ENCODE peak calls at places on chromosomes 4 and X, in ten cellular contexts. D is cardiac fibroblast, Z is NB4, T is K562, L is suprapubic skin, C is uterus, M is A549, V is retinal pigment epithelial cell, F is ascending aorta, G is tibial artery. H is an unnamed sample.

GRCh38 chr4:42768125-42768748 is 111.3 kb upstream of the ATP8A1 start:
- DNase-seq in D (no peak), Z (no peak), T (no peak), L (no peak), C (no peak), M (no peak), V (no peak), F (no peak), G (no peak), H (no peak)

GRCh38 chrX:18758166-18758932 is 50.9 kb downstream of the PPEF1 start:
- DNase-seq in D (no peak), Z (no peak), T (no peak), L (no peak), C (no peak), M (no peak), V (no peak), F (no peak), G (no peak), H (no peak)

GRCh38 chrX:71533850-71534515 is 1.1 kb downstream of the OGT start:
- DNase-seq in D (peak; percentile 64), Z (peak; percentile 75), T (peak; percentile 25), L (peak; percentile 72), C (peak; percentile 37), M (peak; percentile 16), V (no peak), F (no peak), G (peak; percentile 68), H (peak; percentile 75)

GRCh38 chr4:86978709-86979108 is 43.9 kb downstream of the AFF1 start:
- DNase-seq in D (no peak), Z (no peak), T (no peak), L (no peak), C (no peak), M (no peak), V (no peak), F (no peak), G (no peak), H (no peak)

GRCh38 chr4:173076903-173077629 is 91.5 kb upstream of the GALNT7 start:
- DNase-seq in D (no peak), Z (no peak), T (no peak), L (no peak), C (no peak), M (no peak), V (peak; percentile 80), F (no peak), G (no peak), H (no peak)

GRCh38 chr4:27366424-27366823 is 505.8 kb downstream of the STIM2 start:
- DNase-seq in D (peak; percentile 3), Z (no peak), T (no peak), L (no peak), C (no peak), M (no peak), V (peak; percentile 33), F (no peak), G (no peak), H (no peak)

GRCh38 chr4:24470681-24471622 is 113.4 kb downstream of the DHX15 start:
- DNase-seq in D (peak; percentile 54), Z (peak; percentile 23), T (no peak), L (no peak), C (peak; percentile 32), M (no peak), V (no peak), F (no peak), G (peak; percentile 66), H (no peak)

GRCh38 chr4:150348079-150348478 is 233.9 kb upstream of the MAB21L2 start:
- DNase-seq in D (peak; percentile 57), Z (peak; percentile 69), T (no peak), L (no peak), C (no peak), M (no peak), V (no peak), F (no peak), G (no peak), H (no peak)

GRCh38 chr4:87918314-87919058 is 57.0 kb upstream of the SPP1 start:
- DNase-seq in D (no peak), Z (no peak), T (no peak), L (no peak), C (no peak), M (no peak), V (no peak), F (no peak), G (no peak), H (no peak)

GRCh38 chr4:150098214-150098613 is 20.0 kb downstream of the DCLK2 start:
- DNase-seq in D (peak; percentile 29), Z (no peak), T (no peak), L (no peak), C (no peak), M (no peak), V (no peak), F (no peak), G (no peak), H (no peak)

GRCh38 chrX:13372203-13372980 is 52.5 kb upstream of the ATXN3L start:
- DNase-seq in D (no peak), Z (no peak), T (no peak), L (no peak), C (no peak), M (no peak), V (no peak), F (no peak), G (no peak), H (no peak)

DNA sequence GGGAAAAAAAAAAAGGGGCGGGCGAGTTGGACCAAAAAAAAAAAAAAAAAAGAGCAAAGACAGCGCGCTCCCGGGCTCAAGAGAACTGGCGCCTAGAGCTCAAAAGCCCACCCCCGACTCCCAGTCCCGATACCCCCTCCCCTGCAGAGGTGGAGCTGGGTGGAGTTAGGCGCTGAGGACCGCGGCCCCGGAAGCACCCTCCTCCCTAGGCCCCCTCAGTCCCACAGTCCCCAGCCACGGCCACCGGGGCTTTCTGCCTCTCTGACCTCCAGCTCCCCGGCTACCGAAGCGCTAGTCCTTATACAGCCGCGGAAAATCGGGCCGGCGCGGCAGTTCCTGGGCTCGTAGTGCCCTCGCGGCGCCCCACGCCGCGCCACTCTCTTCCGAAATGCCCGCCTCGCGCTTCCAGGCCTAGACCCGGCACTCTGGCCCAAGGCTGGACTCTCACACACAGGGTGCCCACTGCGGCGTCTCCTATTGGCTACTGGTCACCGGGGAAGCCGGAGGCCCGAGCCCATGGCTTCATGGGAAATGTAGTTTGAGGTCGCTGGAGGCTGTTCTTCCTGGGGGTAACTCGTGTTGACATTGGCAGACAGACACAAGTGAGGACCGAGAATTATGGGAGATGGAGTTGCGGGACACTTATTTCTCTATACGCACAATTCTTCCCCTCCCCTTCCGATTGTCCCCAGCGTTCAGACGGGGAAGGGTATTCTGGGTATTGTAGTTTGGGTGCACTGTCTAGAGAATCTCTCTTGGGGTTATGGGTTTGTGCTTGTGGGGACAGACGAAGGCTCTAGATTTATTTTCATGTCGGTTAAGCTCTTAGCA is at the start of gene ENOX2:
- DNase-seq in D (peak; percentile 98), Z (peak; percentile 96), T (peak; percentile 86), L (peak; percentile 94), C (peak; percentile 94), M (peak; percentile 90), V (peak; percentile 88), F (peak; percentile 87), G (peak; percentile 96), H (peak; percentile 96)
- TF ChIP-seq CTCF in D (no peak), Z (no peak), T (no peak), L (no peak), C (peak; percentile 8), M (no peak), V (no peak), F (no peak), G (no peak), H (no peak)

GRCh38 chrX:155026727-155027508 is at the start of gene FUNDC2:
- DNase-seq in D (peak; percentile 97), Z (peak; percentile 95), T (peak; percentile 94), L (peak; percentile 93), C (peak; percentile 91), M (peak; percentile 7), V (peak; percentile 61), F (peak; percentile 76), G (peak; percentile 97), H (peak; percentile 96)

GRCh38 chrX:155027509-155028066 is 944 bp downstream of the FUNDC2 start:
- DNase-seq in D (peak; percentile 90), Z (peak; percentile 75), T (no peak), L (no peak), C (peak; percentile 46), M (no peak), V (peak; percentile 37), F (no peak), G (no peak), H (no peak)

GRCh38 chrX:155026420-155026726 is 271 bp upstream of the FUNDC2 start:
- DNase-seq in D (no peak), Z (no peak), T (no peak), L (no peak), C (no peak), M (peak; percentile 72), V (no peak), F (no peak), G (no peak), H (no peak)

GRCh38 chrX:155028192-155028591 is 1.5 kb downstream of the FUNDC2 start:
- DNase-seq in D (no peak), Z (peak; percentile 41), T (no peak), L (no peak), C (no peak), M (no peak), V (no peak), F (no peak), G (no peak), H (no peak)

DNA sequence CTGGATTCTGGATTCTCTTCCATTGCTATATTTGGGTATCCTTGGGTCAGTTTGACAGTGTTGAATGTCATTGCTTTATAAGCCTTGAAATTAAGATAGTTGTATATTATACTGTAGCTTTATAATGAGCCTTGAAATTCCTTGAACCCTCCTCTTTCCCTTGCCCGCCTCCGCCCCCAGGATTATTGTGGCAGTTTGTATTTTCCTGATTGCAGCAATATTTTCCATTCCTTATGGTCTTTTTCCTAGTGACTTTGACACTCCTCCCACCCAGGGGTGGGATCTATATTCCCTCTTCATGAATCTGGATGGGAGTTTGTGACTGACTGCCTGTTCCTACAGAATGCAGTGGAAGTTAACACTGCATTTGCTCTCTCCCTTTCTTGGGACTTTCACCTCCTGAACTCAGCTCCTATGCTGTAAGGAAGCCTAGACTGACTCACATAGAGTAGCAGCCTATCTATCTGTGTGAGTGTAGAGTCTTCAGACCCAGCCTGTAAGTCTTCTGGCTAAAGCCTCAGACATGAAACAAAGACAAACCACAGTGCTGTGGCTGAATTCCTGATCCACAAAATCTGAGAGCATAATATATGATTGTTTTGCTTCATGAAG is 2.2 kb downstream of the FUNDC2 start:
- DNase-seq in D (peak; percentile 72), Z (peak; percentile 25), T (no peak), L (no peak), C (no peak), M (no peak), V (no peak), F (no peak), G (no peak), H (no peak)
- H3K4me3 ChIP-seq in D (no peak overlapping the region), Z (peak overlapping the region; percentile 89), T (peak overlapping the region; percentile 51), L (no peak overlapping the region), C (no peak overlapping the region), M (no peak overlapping the region), V (no peak overlapping the region), F (no peak overlapping the region), G (no peak overlapping the region), H (peak overlapping the region; percentile 74)

GRCh38 chr4:102420563-102421221 is 75.4 kb upstream of the SLC39A8 start:
- DNase-seq in D (peak; percentile 6), Z (peak; percentile 59), T (no peak), L (no peak), C (no peak), M (no peak), V (no peak), F (no peak), G (no peak), H (no peak)
- TF ChIP-seq CTCF in D (no peak), Z (no peak), T (no peak), L (no peak), C (peak; percentile 61), M (peak; percentile 16), V (peak; percentile 20), F (no peak), G (no peak), H (no peak)

GRCh38 chrX:9663216-9663615 is 102.4 kb downstream of the GPR143 start:
- DNase-seq in D (no peak), Z (no peak), T (no peak), L (no peak), C (no peak), M (no peak), V (no peak), F (no peak), G (no peak), H (peak; percentile 29)
- H3K4me3 ChIP-seq in D (no peak overlapping the region), Z (no peak overlapping the region), T (no peak overlapping the region), L (no peak overlapping the region), C (no peak overlapping the region), M (no peak overlapping the region), V (no peak overlapping the region), F (no peak overlapping the region), G (no peak overlapping the region), H (no peak overlapping the region)